ENCODE peak calls at places on chromosomes 7 and 10, in eight cellular contexts. One of them, this sample, is unnamed.

GRCh38 chr7:33195264-33195663 is 65.9 kb downstream of the BBS9 start:
- DNase-seq in AG08395: peak
- DNase-seq in stimulated activated CD4-positive, alpha-beta T cell treated with anti-CD3 and anti-CD28 coated beads, Interleukin-12 subunit alpha, Interleukin-12 subunit beta, amount 100 ng/mL, for 48 hours: no peak
- DNase-seq in brain microvascular endothelial cell: peak
- DNase-seq in fibroblast of the aortic adventitia: peak
- DNase-seq in GOT3: no peak
- DNase-seq in fibroblast of villous mesenchyme: peak
- DNase-seq in GM23338: no peak
- DNase-seq in this sample: peak

GRCh38 chr10:64867501-64867962 is 1346.3 kb downstream of the REEP3 start:
- DNase-seq in AG08395: no peak
- DNase-seq in stimulated activated CD4-positive, alpha-beta T cell treated with anti-CD3 and anti-CD28 coated beads, Interleukin-12 subunit alpha, Interleukin-12 subunit beta, amount 100 ng/mL, for 48 hours: no peak
- DNase-seq in brain microvascular endothelial cell: no peak
- DNase-seq in fibroblast of the aortic adventitia: no peak
- DNase-seq in GOT3: no peak
- DNase-seq in fibroblast of villous mesenchyme: no peak
- DNase-seq in GM23338: no peak
- DNase-seq in this sample: no peak

GRCh38 chr7:3425087-3425486 is 124.0 kb downstream of the SDK1 start:
- DNase-seq in AG08395: no peak
- DNase-seq in stimulated activated CD4-positive, alpha-beta T cell treated with anti-CD3 and anti-CD28 coated beads, Interleukin-12 subunit alpha, Interleukin-12 subunit beta, amount 100 ng/mL, for 48 hours: no peak
- DNase-seq in brain microvascular endothelial cell: no peak
- DNase-seq in fibroblast of the aortic adventitia: no peak
- DNase-seq in GOT3: no peak
- DNase-seq in fibroblast of villous mesenchyme: no peak
- DNase-seq in GM23338: no peak
- DNase-seq in this sample: no peak

GRCh38 chr10:3782456-3783312 is 2.3 kb downstream of the KLF6 start:
- DNase-seq in AG08395: peak
- DNase-seq in stimulated activated CD4-positive, alpha-beta T cell treated with anti-CD3 and anti-CD28 coated beads, Interleukin-12 subunit alpha, Interleukin-12 subunit beta, amount 100 ng/mL, for 48 hours: peak
- DNase-seq in brain microvascular endothelial cell: peak
- DNase-seq in fibroblast of the aortic adventitia: peak
- DNase-seq in GOT3: peak
- DNase-seq in fibroblast of villous mesenchyme: peak
- DNase-seq in GM23338: no peak
- DNase-seq in this sample: peak

GRCh38 chr7:137081694-137082093 is 213.2 kb downstream of the CHRM2 start:
- DNase-seq in AG08395: peak
- DNase-seq in stimulated activated CD4-positive, alpha-beta T cell treated with anti-CD3 and anti-CD28 coated beads, Interleukin-12 subunit alpha, Interleukin-12 subunit beta, amount 100 ng/mL, for 48 hours: no peak
- DNase-seq in brain microvascular endothelial cell: peak
- DNase-seq in fibroblast of the aortic adventitia: peak
- DNase-seq in GOT3: no peak
- DNase-seq in fibroblast of villous mesenchyme: peak
- DNase-seq in GM23338: no peak
- DNase-seq in this sample: peak

GRCh38 chr10:87659571-87660483 is at the start of gene PAPSS2:
- DNase-seq in AG08395: peak
- DNase-seq in stimulated activated CD4-positive, alpha-beta T cell treated with anti-CD3 and anti-CD28 coated beads, Interleukin-12 subunit alpha, Interleukin-12 subunit beta, amount 100 ng/mL, for 48 hours: no peak
- DNase-seq in brain microvascular endothelial cell: peak
- DNase-seq in fibroblast of the aortic adventitia: peak
- DNase-seq in GOT3: peak
- DNase-seq in fibroblast of villous mesenchyme: peak
- DNase-seq in GM23338: peak
- DNase-seq in this sample: no peak

GRCh38 chr10:110208614-110209398 is 1.4 kb downstream of the MXI1 start:
- DNase-seq in AG08395: peak
- DNase-seq in stimulated activated CD4-positive, alpha-beta T cell treated with anti-CD3 and anti-CD28 coated beads, Interleukin-12 subunit alpha, Interleukin-12 subunit beta, amount 100 ng/mL, for 48 hours: no peak
- DNase-seq in brain microvascular endothelial cell: no peak
- DNase-seq in fibroblast of the aortic adventitia: peak
- DNase-seq in GOT3: no peak
- DNase-seq in fibroblast of villous mesenchyme: peak
- DNase-seq in GM23338: no peak
- DNase-seq in this sample: peak

GRCh38 chr10:101111547-101111946 is 19.6 kb upstream of the TLX1 start:
- DNase-seq in AG08395: no peak
- DNase-seq in stimulated activated CD4-positive, alpha-beta T cell treated with anti-CD3 and anti-CD28 coated beads, Interleukin-12 subunit alpha, Interleukin-12 subunit beta, amount 100 ng/mL, for 48 hours: no peak
- DNase-seq in brain microvascular endothelial cell: no peak
- DNase-seq in fibroblast of the aortic adventitia: no peak
- DNase-seq in GOT3: no peak
- DNase-seq in fibroblast of villous mesenchyme: no peak
- DNase-seq in GM23338: no peak
- DNase-seq in this sample: no peak

GRCh38 chr10:97861351-97861750 is 11.7 kb downstream of the GOLGA7B start:
- DNase-seq in AG08395: peak
- DNase-seq in stimulated activated CD4-positive, alpha-beta T cell treated with anti-CD3 and anti-CD28 coated beads, Interleukin-12 subunit alpha, Interleukin-12 subunit beta, amount 100 ng/mL, for 48 hours: no peak
- DNase-seq in brain microvascular endothelial cell: peak
- DNase-seq in fibroblast of the aortic adventitia: peak
- DNase-seq in GOT3: peak
- DNase-seq in fibroblast of villous mesenchyme: peak
- DNase-seq in GM23338: no peak
- DNase-seq in this sample: peak